ENCODE peak calls at places on chromosomes 7 and 10, in five cellular contexts. One of them, this sample, is unnamed.

GRCh38 chr10:110432814-110433565 is 64.7 kb upstream of the DUSP5 start:
- DNase-seq in SK-N-SH: no peak
- DNase-seq in PC-3: no peak
- DNase-seq in tibial nerve: no peak
- DNase-seq in brain microvascular endothelial cell: no peak
- DNase-seq in this sample: peak; percentile 40

GRCh38 chr10:126058507-126058906 is 162.1 kb downstream of the FANK1 start:
- DNase-seq in PC-3: no peak
- DNase-seq in brain microvascular endothelial cell: no peak
- DNase-seq in tibial nerve: no peak
- DNase-seq in SK-N-SH: peak; percentile 85
- DNase-seq in this sample: no peak

GRCh38 chr7:132349085-132349484 is 227.2 kb downstream of the PLXNA4 start:
- DNase-seq in SK-N-SH: no peak
- DNase-seq in tibial nerve: no peak
- DNase-seq in PC-3: no peak
- DNase-seq in brain microvascular endothelial cell: no peak
- DNase-seq in this sample: no peak

GRCh38 chr7:35749548-35749947 is 51.3 kb upstream of the SEPTIN7 start:
- DNase-seq in brain microvascular endothelial cell: no peak
- DNase-seq in tibial nerve: no peak
- DNase-seq in PC-3: no peak
- DNase-seq in SK-N-SH: no peak
- DNase-seq in this sample: no peak

GRCh38 chr7:81470084-81470723 is 299.6 kb downstream of the HGF start:
- DNase-seq in tibial nerve: peak; percentile 38
- DNase-seq in SK-N-SH: peak; percentile 53
- DNase-seq in PC-3: peak; percentile 70
- DNase-seq in brain microvascular endothelial cell: peak; percentile 56
- DNase-seq in this sample: no peak

GRCh38 chr10:47456794-47457527 is 27.0 kb downstream of the ANXA8 start:
- DNase-seq in brain microvascular endothelial cell: no peak
- DNase-seq in PC-3: no peak
- DNase-seq in tibial nerve: no peak
- DNase-seq in SK-N-SH: no peak
- DNase-seq in this sample: peak; percentile 39

GRCh38 chr7:135509589-135509838 is 388 bp downstream of the CNOT4 start:
- DNase-seq in SK-N-SH: no peak
- DNase-seq in PC-3: no peak
- DNase-seq in brain microvascular endothelial cell: no peak
- DNase-seq in tibial nerve: no peak
- DNase-seq in this sample: no peak

GRCh38 chr10:110487411-110488123 is 10.1 kb upstream of the DUSP5 start:
- DNase-seq in PC-3: peak; percentile 66
- DNase-seq in brain microvascular endothelial cell: no peak
- DNase-seq in SK-N-SH: no peak
- DNase-seq in tibial nerve: no peak
- DNase-seq in this sample: no peak

GRCh38 chr10:34906021-34906965 is 91.2 kb upstream of the PARD3 start:
- DNase-seq in tibial nerve: peak; percentile 41
- DNase-seq in SK-N-SH: peak; percentile 30
- DNase-seq in brain microvascular endothelial cell: peak; percentile 78
- DNase-seq in PC-3: no peak
- DNase-seq in this sample: no peak

GRCh38 chr10:131774618-131775443 is 126.0 kb upstream of the PPP2R2D start:
- DNase-seq in tibial nerve: no peak
- DNase-seq in SK-N-SH: no peak
- DNase-seq in PC-3: no peak
- DNase-seq in brain microvascular endothelial cell: no peak
- DNase-seq in this sample: no peak

GRCh38 chr10:18649364-18649959 is 1.9 kb downstream of the NSUN6 start:
- DNase-seq in SK-N-SH: no peak
- DNase-seq in tibial nerve: no peak
- DNase-seq in brain microvascular endothelial cell: no peak
- DNase-seq in PC-3: no peak
- DNase-seq in this sample: no peak
- H3K4me3 ChIP-seq in SK-N-SH: peak overlapping the region; percentile 85
- H3K4me3 ChIP-seq in tibial nerve: no peak overlapping the region
- H3K4me3 ChIP-seq in brain microvascular endothelial cell: peak overlapping the region; percentile 18
- H3K4me3 ChIP-seq in PC-3: peak overlapping the region; percentile 75
- H3K4me3 ChIP-seq in this sample: no peak overlapping the region

GRCh38 chr10:25028711-25029110 is 12.3 kb downstream of the THNSL1 start:
- DNase-seq in brain microvascular endothelial cell: no peak
- DNase-seq in tibial nerve: no peak
- DNase-seq in SK-N-SH: no peak
- DNase-seq in PC-3: peak; percentile 20
- DNase-seq in this sample: no peak

GRCh38 chr10:25026463-25026862 is 10.1 kb downstream of the THNSL1 start:
- DNase-seq in PC-3: peak; percentile 18
- DNase-seq in tibial nerve: no peak
- DNase-seq in SK-N-SH: no peak
- DNase-seq in brain microvascular endothelial cell: no peak
- DNase-seq in this sample: no peak

GRCh38 chr10:25029519-25029918 is 13.1 kb downstream of the THNSL1 start:
- DNase-seq in brain microvascular endothelial cell: no peak
- DNase-seq in tibial nerve: no peak
- DNase-seq in PC-3: no peak
- DNase-seq in SK-N-SH: no peak
- DNase-seq in this sample: no peak

GRCh38 chr10:25023278-25023677 is 6.9 kb downstream of the THNSL1 start:
- DNase-seq in tibial nerve: no peak
- DNase-seq in SK-N-SH: no peak
- DNase-seq in brain microvascular endothelial cell: peak; percentile 73
- DNase-seq in PC-3: no peak
- DNase-seq in this sample: no peak

GRCh38 chr10:25024528-25024927 is 8.1 kb downstream of the THNSL1 start:
- DNase-seq in tibial nerve: no peak
- DNase-seq in SK-N-SH: no peak
- DNase-seq in PC-3: no peak
- DNase-seq in brain microvascular endothelial cell: no peak
- DNase-seq in this sample: no peak
- H3K4me3 ChIP-seq in tibial nerve: no peak overlapping the region
- H3K4me3 ChIP-seq in SK-N-SH: no peak overlapping the region
- H3K4me3 ChIP-seq in PC-3: no peak overlapping the region
- H3K4me3 ChIP-seq in brain microvascular endothelial cell: no peak overlapping the region
- H3K4me3 ChIP-seq in this sample: no peak overlapping the region

GRCh38 chr7:125636320-125636962 is 706.8 kb upstream of the POT1 start:
- DNase-seq in SK-N-SH: no peak
- DNase-seq in PC-3: no peak
- DNase-seq in tibial nerve: no peak
- DNase-seq in brain microvascular endothelial cell: no peak
- DNase-seq in this sample: no peak
- H3K4me3 ChIP-seq in SK-N-SH: no peak overlapping the region
- H3K4me3 ChIP-seq in PC-3: no peak overlapping the region
- H3K4me3 ChIP-seq in tibial nerve: no peak overlapping the region
- H3K4me3 ChIP-seq in brain microvascular endothelial cell: no peak overlapping the region
- H3K4me3 ChIP-seq in this sample: no peak overlapping the region

GRCh38 chr10:7409732-7410168 is 1.1 kb downstream of the SFMBT2 start:
- DNase-seq in SK-N-SH: peak; percentile 52
- DNase-seq in brain microvascular endothelial cell: no peak
- DNase-seq in PC-3: no peak
- DNase-seq in tibial nerve: no peak
- DNase-seq in this sample: no peak
- H3K4me3 ChIP-seq in SK-N-SH: peak overlapping the region; percentile 72
- H3K4me3 ChIP-seq in brain microvascular endothelial cell: peak overlapping the region; percentile 56
- H3K4me3 ChIP-seq in PC-3: peak overlapping the region; percentile 81
- H3K4me3 ChIP-seq in tibial nerve: peak overlapping the region; percentile 53
- H3K4me3 ChIP-seq in this sample: peak overlapping the region; percentile 77

GRCh38 chr7:5408777-5409176 is 14.9 kb downstream of the TNRC18 start:
- DNase-seq in SK-N-SH: no peak
- DNase-seq in PC-3: peak; percentile 66
- DNase-seq in tibial nerve: no peak
- DNase-seq in brain microvascular endothelial cell: peak; percentile 82
- DNase-seq in this sample: no peak

GRCh38 chr7:5403442-5403841 is 20.2 kb downstream of the TNRC18 start:
- DNase-seq in tibial nerve: no peak
- DNase-seq in PC-3: no peak
- DNase-seq in brain microvascular endothelial cell: no peak
- DNase-seq in SK-N-SH: no peak
- DNase-seq in this sample: no peak

DNA sequence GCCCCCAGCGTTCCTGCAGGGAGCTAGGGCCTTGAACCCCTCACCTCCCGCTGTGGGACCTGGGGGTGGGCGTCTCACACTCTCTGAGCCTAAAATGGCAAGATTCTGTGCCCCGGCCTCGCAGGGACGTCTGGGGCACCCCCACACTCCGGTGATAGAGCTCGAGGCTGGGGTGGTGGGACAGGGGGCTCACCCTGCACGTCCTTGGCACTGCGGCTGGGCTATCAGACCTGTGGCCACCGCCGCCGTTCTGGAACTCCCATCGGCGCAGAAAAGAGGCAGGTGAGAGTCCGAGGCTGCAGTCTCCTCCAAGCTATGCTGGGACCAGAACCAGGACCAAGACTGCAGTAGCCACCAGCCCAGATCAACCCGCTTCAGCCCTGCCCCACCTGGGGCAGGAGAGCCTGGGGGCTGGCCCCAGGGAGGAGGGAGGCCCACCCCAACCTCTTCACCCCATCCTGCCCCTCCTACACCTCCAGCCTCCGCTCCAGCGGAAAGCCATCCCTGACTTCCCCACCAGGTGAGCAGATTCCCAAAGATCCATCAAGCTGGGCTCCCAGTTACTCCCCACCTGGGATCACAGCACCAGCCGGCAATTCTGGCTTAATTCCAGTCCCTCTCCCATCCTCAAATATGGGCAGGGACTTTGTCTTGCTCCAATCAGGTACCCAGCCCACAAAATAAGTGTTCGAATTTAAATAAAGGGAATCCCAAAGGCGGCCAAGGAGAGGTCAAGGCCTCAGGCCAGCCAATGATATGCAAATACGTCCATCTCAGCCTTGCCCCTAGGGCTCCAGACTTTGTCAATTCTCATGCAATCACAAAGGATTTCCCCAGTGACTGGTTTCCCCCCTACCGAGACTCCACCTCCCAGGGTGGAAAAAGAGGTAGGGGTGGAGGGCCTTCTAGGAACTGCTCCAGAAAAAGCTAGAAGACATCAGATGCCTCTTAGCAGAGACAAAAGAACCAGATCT is 16.4 kb downstream of the TNRC18 start:
- DNase-seq in SK-N-SH: no peak
- DNase-seq in tibial nerve: no peak
- DNase-seq in PC-3: no peak
- DNase-seq in brain microvascular endothelial cell: no peak
- DNase-seq in this sample: no peak
- H3K4me3 ChIP-seq in SK-N-SH: no peak overlapping the region
- H3K4me3 ChIP-seq in tibial nerve: no peak overlapping the region
- H3K4me3 ChIP-seq in PC-3: no peak overlapping the region
- H3K4me3 ChIP-seq in brain microvascular endothelial cell: no peak overlapping the region
- H3K4me3 ChIP-seq in this sample: no peak overlapping the region

GRCh38 chr7:17233643-17234397 is 64.6 kb upstream of the AHR start:
- DNase-seq in PC-3: peak; percentile 12
- DNase-seq in brain microvascular endothelial cell: peak; percentile 24
- DNase-seq in tibial nerve: no peak
- DNase-seq in SK-N-SH: no peak
- DNase-seq in this sample: no peak
- H3K4me3 ChIP-seq in PC-3: peak overlapping the region; percentile 52
- H3K4me3 ChIP-seq in brain microvascular endothelial cell: no peak overlapping the region
- H3K4me3 ChIP-seq in tibial nerve: no peak overlapping the region
- H3K4me3 ChIP-seq in SK-N-SH: no peak overlapping the region
- H3K4me3 ChIP-seq in this sample: no peak overlapping the region

GRCh38 chr10:84265378-84265777 is 20.5 kb downstream of the RGR start:
- DNase-seq in SK-N-SH: no peak
- DNase-seq in PC-3: no peak
- DNase-seq in tibial nerve: no peak
- DNase-seq in brain microvascular endothelial cell: no peak
- DNase-seq in this sample: no peak

GRCh38 chr10:84262190-84262956 is 17.5 kb downstream of the RGR start:
- DNase-seq in SK-N-SH: no peak
- DNase-seq in tibial nerve: no peak
- DNase-seq in brain microvascular endothelial cell: no peak
- DNase-seq in PC-3: no peak
- DNase-seq in this sample: no peak

GRCh38 chr10:84261236-84261635 is 16.4 kb downstream of the RGR start:
- DNase-seq in SK-N-SH: no peak
- DNase-seq in PC-3: no peak
- DNase-seq in brain microvascular endothelial cell: no peak
- DNase-seq in tibial nerve: no peak
- DNase-seq in this sample: no peak

GRCh38 chr10:84264611-84265141 is 19.8 kb downstream of the RGR start:
- DNase-seq in tibial nerve: peak; percentile 80
- DNase-seq in PC-3: peak; percentile 67
- DNase-seq in brain microvascular endothelial cell: peak; percentile 71
- DNase-seq in SK-N-SH: peak; percentile 78
- DNase-seq in this sample: no peak

GRCh38 chr10:84263716-84264115 is 18.9 kb downstream of the RGR start:
- DNase-seq in brain microvascular endothelial cell: no peak
- DNase-seq in SK-N-SH: no peak
- DNase-seq in tibial nerve: no peak
- DNase-seq in PC-3: no peak
- DNase-seq in this sample: no peak
- H3K4me3 ChIP-seq in brain microvascular endothelial cell: no peak overlapping the region
- H3K4me3 ChIP-seq in SK-N-SH: no peak overlapping the region
- H3K4me3 ChIP-seq in tibial nerve: no peak overlapping the region
- H3K4me3 ChIP-seq in PC-3: no peak overlapping the region
- H3K4me3 ChIP-seq in this sample: no peak overlapping the region

GRCh38 chr7:121545418-121545817 is 149.3 kb upstream of the FAM3C start:
- DNase-seq in PC-3: no peak
- DNase-seq in tibial nerve: no peak
- DNase-seq in brain microvascular endothelial cell: no peak
- DNase-seq in SK-N-SH: no peak
- DNase-seq in this sample: no peak
- H3K4me3 ChIP-seq in PC-3: no peak overlapping the region
- H3K4me3 ChIP-seq in tibial nerve: no peak overlapping the region
- H3K4me3 ChIP-seq in brain microvascular endothelial cell: no peak overlapping the region
- H3K4me3 ChIP-seq in SK-N-SH: no peak overlapping the region
- H3K4me3 ChIP-seq in this sample: no peak overlapping the region